ENCODE peak calls at places on chromosome 3, in four cellular contexts. C is body of pancreas, L is epithelial cell of esophagus, P is WERI-Rb-1. U is an unnamed sample.

GRCh38 chr3:66423791-66424190 is 77.0 kb downstream of the LRIG1 start:
- DNase-seq in C (no peak), L (no peak), P (no peak), U (no peak)

GRCh38 chr3:169660709-169661566 is 2.6 kb downstream of the MECOM start:
- DNase-seq in C (peak), L (no peak), P (no peak), U (no peak)

GRCh38 chr3:172577962-172578560 is 54.8 kb upstream of the TNFSF10 start:
- DNase-seq in C (no peak), L (no peak), P (no peak), U (no peak)

GRCh38 chr3:38533285-38533994 is 37.3 kb downstream of the EXOG start:
- DNase-seq in C (no peak), L (no peak), P (no peak), U (no peak)

GRCh38 chr3:113147608-113148306 is 63.6 kb upstream of the BOC start:
- DNase-seq in C (no peak), L (no peak), P (no peak), U (no peak)

GRCh38 chr3:50572158-50572557 is 2.8 kb downstream of the HEMK1 start:
- DNase-seq in C (peak), L (peak), P (peak), U (peak)

GRCh38 chr3:101379695-101380376 is 59.5 kb upstream of the IMPG2 start:
- DNase-seq in C (no peak), L (no peak), P (no peak), U (no peak)

GRCh38 chr3:114624047-114624445 is 330.2 kb downstream of the TIGIT start:
- DNase-seq in C (peak), L (no peak), P (no peak), U (peak)

GRCh38 chr3:117920240-117920923 is 1114.3 kb downstream of the IGSF11 start:
- DNase-seq in C (no peak), L (no peak), P (no peak), U (no peak)

GRCh38 chr3:81758275-81758674 is 3.2 kb downstream of the GBE1 start:
- DNase-seq in C (no peak), L (peak), P (no peak), U (no peak)

GRCh38 chr3:71616571-71617021 is 33.1 kb upstream of the FOXP1 start:
- DNase-seq in C (no peak), L (no peak), P (no peak), U (no peak)
- TF ChIP-seq CTCF in C (no peak), L (no peak), P (no peak), U (no peak)

GRCh38 chr3:142934128-142934896 is 29.2 kb downstream of the PAQR9 start:
- DNase-seq in C (no peak), L (no peak), P (no peak), U (no peak)

GRCh38 chr3:142929890-142930289 is 33.6 kb downstream of the PAQR9 start:
- DNase-seq in C (no peak), L (no peak), P (no peak), U (no peak)

GRCh38 chr3:142929109-142929508 is 34.4 kb downstream of the PAQR9 start:
- DNase-seq in C (peak), L (peak), P (peak), U (peak)

GRCh38 chr3:142931222-142931621 is 32.3 kb downstream of the PAQR9 start:
- DNase-seq in C (no peak), L (peak), P (peak), U (no peak)

GRCh38 chr3:142930510-142930909 is 33.0 kb downstream of the PAQR9 start:
- DNase-seq in C (no peak), L (no peak), P (no peak), U (no peak)
- H3K4me3 ChIP-seq in C (no peak), L (no peak), P (no peak), U (no peak)

DNA sequence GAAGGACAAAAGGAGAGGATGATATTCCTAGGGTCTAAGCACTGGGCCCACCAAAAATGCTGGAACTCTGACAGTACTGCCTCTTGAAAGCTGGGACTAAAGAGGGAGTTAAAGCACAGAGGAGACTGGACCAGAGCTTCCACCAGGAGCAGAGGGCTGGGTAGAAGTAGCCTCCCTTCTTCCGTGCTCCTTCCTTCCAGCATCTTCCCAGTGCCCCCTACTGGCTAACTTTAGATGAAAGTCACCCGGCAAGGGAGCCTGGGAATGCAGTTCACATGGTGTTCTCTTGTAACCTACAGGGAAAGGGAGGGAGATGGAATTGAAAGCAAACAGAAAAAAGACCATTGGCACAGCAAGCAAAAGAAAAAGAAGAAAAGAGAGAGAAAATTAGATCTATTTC is 106.1 kb upstream of the COL8A1 start:
- DNase-seq in C (peak), L (peak), P (peak), U (no peak)
- TF ChIP-seq CTCF in C (peak), L (peak), P (peak), U (no peak)

GRCh38 chr3:162538466-162538865 is 1041.9 kb downstream of the OTOL1 start:
- DNase-seq in C (no peak), L (no peak), P (peak), U (no peak)

GRCh38 chr3:162538906-162539305 is 1042.3 kb downstream of the OTOL1 start:
- DNase-seq in C (no peak), L (no peak), P (peak), U (no peak)

GRCh38 chr3:162544246-162544645 is 1047.6 kb downstream of the OTOL1 start:
- DNase-seq in C (no peak), L (no peak), P (no peak), U (no peak)

GRCh38 chr3:162541923-162542322 is 1045.3 kb downstream of the OTOL1 start:
- DNase-seq in C (no peak), L (no peak), P (no peak), U (no peak)

GRCh38 chr3:162540421-162540820 is 1043.8 kb downstream of the OTOL1 start:
- DNase-seq in C (no peak), L (no peak), P (no peak), U (no peak)
- H3K4me3 ChIP-seq in C (no peak), L (no peak), P (no peak), U (no peak)

U was measured in gastrocnemius medialis.